ENCODE peak calls at places on chromosomes 3 and 15, in five cellular contexts. N, W, Q, X and F are unnamed samples.

GRCh38 chr3:186760141-186760813 is 23.1 kb upstream of the EIF4A2 start:
- DNase-seq in N (no peak), W (no peak), Q (no peak), X (no peak), F (no peak)

GRCh38 chr15:37873336-37873735 is 61.1 kb upstream of the TMCO5A start:
- DNase-seq in N (no peak), W (no peak), Q (no peak), X (no peak), F (no peak)

GRCh38 chr3:2657408-2657807 is 452.8 kb downstream of the IL5RA start:
- DNase-seq in N (no peak), W (peak), Q (no peak), X (no peak), F (no peak)

GRCh38 chr3:12993022-12993622 is 80.1 kb downstream of the IQSEC1 start:
- DNase-seq in N (no peak), W (no peak), Q (no peak), X (peak), F (no peak)

GRCh38 chr15:52730163-52730562 is 51.0 kb upstream of the ATOSA start:
- DNase-seq in N (peak), W (peak), Q (no peak), X (no peak), F (no peak)

GRCh38 chr3:21839592-21839991 is 88.6 kb upstream of the ZNF385D start:
- DNase-seq in N (no peak), W (peak), Q (no peak), X (no peak), F (peak)

GRCh38 chr15:50137330-50137761 is 18.3 kb upstream of the ATP8B4 start:
- DNase-seq in N (no peak), W (no peak), Q (no peak), X (no peak), F (no peak)

GRCh38 chr3:106299300-106300098 is 430.7 kb upstream of the CBLB start:
- DNase-seq in N (no peak), W (no peak), Q (no peak), X (no peak), F (no peak)

GRCh38 chr3:55562672-55563071 is 75.6 kb upstream of the WNT5A start:
- DNase-seq in N (no peak), W (no peak), Q (no peak), X (no peak), F (no peak)

GRCh38 chr3:14889943-14890342 is 57.4 kb upstream of the NR2C2 start:
- DNase-seq in N (no peak), W (no peak), Q (no peak), X (peak), F (no peak)

GRCh38 chr15:81133782-81134461 is at the start of gene CFAP161:
- DNase-seq in N (no peak), W (no peak), Q (peak), X (no peak), F (no peak)

GRCh38 chr15:100924436-100924835 is 5.3 kb downstream of the LRRK1 start:
- DNase-seq in N (no peak), W (no peak), Q (no peak), X (no peak), F (no peak)

GRCh38 chr3:99172736-99173657 is 271.5 kb upstream of the DCBLD2 start:
- DNase-seq in N (no peak), W (peak), Q (peak), X (no peak), F (peak)

GRCh38 chr15:81163961-81164800 is 30.1 kb downstream of the CFAP161 start:
- DNase-seq in N (no peak), W (no peak), Q (no peak), X (no peak), F (no peak)

GRCh38 chr15:64845826-64846225 is 4.1 kb downstream of the PLEKHO2 start:
- DNase-seq in N (no peak), W (no peak), Q (no peak), X (no peak), F (no peak)

GRCh38 chr15:48147358-48147757 is 26.6 kb downstream of the SLC24A5 start:
- DNase-seq in N (no peak), W (no peak), Q (no peak), X (no peak), F (no peak)

GRCh38 chr15:63539517-63539916 is 35.1 kb downstream of the USP3 start:
- DNase-seq in N (no peak), W (peak), Q (no peak), X (no peak), F (peak)

GRCh38 chr3:130787422-130788068 is 40.9 kb upstream of the PIK3R4 start:
- DNase-seq in N (no peak), W (no peak), Q (no peak), X (no peak), F (no peak)

GRCh38 chr3:98548544-98548943 is 16.8 kb downstream of the GPR15 start:
- DNase-seq in N (no peak), W (no peak), Q (no peak), X (no peak), F (no peak)

GRCh38 chr15:90334304-90334731 is 17.8 kb upstream of the ZNF774 start:
- DNase-seq in N (no peak), W (no peak), Q (no peak), X (no peak), F (no peak)

GRCh38 chr3:150455341-150455740 is 47.2 kb downstream of the TSC22D2 start:
- DNase-seq in N (no peak), W (no peak), Q (no peak), X (no peak), F (no peak)

GRCh38 chr15:66004618-66005262 is 135.4 kb downstream of the RAB11A start:
- DNase-seq in N (no peak), W (peak), Q (no peak), X (no peak), F (peak)

GRCh38 chr15:80371924-80372323 is 32.3 kb upstream of the ARNT2 start:
- DNase-seq in N (no peak), W (no peak), Q (no peak), X (no peak), F (no peak)

GRCh38 chr3:66014641-66015040 is 24.1 kb downstream of the MAGI1 start:
- DNase-seq in N (no peak), W (no peak), Q (no peak), X (no peak), F (no peak)

GRCh38 chr3:154018100-154018696 is 103.0 kb upstream of the ARHGEF26 start:
- DNase-seq in N (peak), W (peak), Q (no peak), X (peak), F (peak)

GRCh38 chr15:76517910-76518309 is 181.3 kb downstream of the ISL2 start:
- DNase-seq in N (no peak), W (no peak), Q (no peak), X (no peak), F (peak)

GRCh38 chr3:57194641-57195040 is 5.1 kb downstream of the HESX1 start:
- DNase-seq in N (no peak), W (no peak), Q (no peak), X (no peak), F (no peak)

GRCh38 chr15:57100136-57100539 is 181.7 kb downstream of the TCF12 start:
- DNase-seq in N (no peak), W (peak), Q (no peak), X (no peak), F (peak)

GRCh38 chr3:126137490-126138130 is 42.8 kb downstream of the ALDH1L1 start:
- DNase-seq in N (no peak), W (no peak), Q (peak), X (peak), F (no peak)

GRCh38 chr3:38227989-38228388 is 37.6 kb upstream of the SLC22A13 start:
- DNase-seq in N (no peak), W (no peak), Q (no peak), X (no peak), F (no peak)

GRCh38 chr15:88048237-88048636 is 208.3 kb downstream of the NTRK3 start:
- DNase-seq in N (no peak), W (no peak), Q (no peak), X (no peak), F (no peak)

GRCh38 chr3:193621127-193621526 is 28.1 kb downstream of the OPA1 start:
- DNase-seq in N (no peak), W (no peak), Q (no peak), X (no peak), F (no peak)

GRCh38 chr3:130395916-130396315 is 50.4 kb downstream of the COL6A5 start:
- DNase-seq in N (no peak), W (no peak), Q (no peak), X (no peak), F (no peak)

GRCh38 chr15:60315878-60316277 is 81.9 kb downstream of the ANXA2 start:
- DNase-seq in N (no peak), W (no peak), Q (no peak), X (no peak), F (no peak)

GRCh38 chr3:114623420-114624046 is 329.7 kb downstream of the TIGIT start:
- DNase-seq in N (no peak), W (no peak), Q (no peak), X (no peak), F (no peak)